ENCODE peak calls at places on chromosomes 6 and 20, in five cellular contexts. P is fibroblast of the aortic adventitia; T is T-helper 1 cell; M is activated naive CD8-positive, alpha-beta T cell treated with anti-CD3 and anti-CD28 coated beads, Interleukin-2, amount 50 U/mL, for 24 hours; Z is stimulated activated naive CD8-positive, alpha-beta T cell treated with anti-CD3 and anti-CD28 coated beads, Interleukin-15, amount 100 ng/mL, for 72 hours. X is an unnamed sample.

GRCh38 chr6:36028088-36028886 is 679 bp downstream of the MAPK14 start:
- DNase-seq in P (peak; percentile 12), T (peak; percentile 10), M (peak; percentile 31), Z (no peak), X (peak; percentile 65)

GRCh38 chr6:3005874-3006273 is 6.2 kb downstream of the NQO2 start:
- DNase-seq in P (no peak), T (no peak), M (no peak), Z (no peak), X (no peak)

GRCh38 chr20:16054917-16055316 is 518.3 kb downstream of the KIF16B start:
- DNase-seq in P (no peak), T (no peak), M (no peak), Z (no peak), X (no peak)

GRCh38 chr6:41470341-41471063 is 75.7 kb upstream of the FOXP4 start:
- DNase-seq in P (peak; percentile 35), T (no peak), M (peak; percentile 27), Z (no peak), X (no peak)

GRCh38 chr6:114007451-114007953 is 36.6 kb upstream of the HDAC2 start:
- DNase-seq in P (no peak), T (no peak), M (no peak), Z (peak; percentile 4), X (no peak)

GRCh38 chr6:20830576-20830975 is 296.3 kb downstream of the CDKAL1 start:
- DNase-seq in P (no peak), T (no peak), M (no peak), Z (no peak), X (no peak)

GRCh38 chr6:87068804-87069203 is 26.1 kb downstream of the CGA start:
- DNase-seq in P (no peak), T (no peak), M (no peak), Z (no peak), X (no peak)

GRCh38 chr20:44034965-44035635 is 120.4 kb downstream of the TOX2 start:
- DNase-seq in P (no peak), T (no peak), M (no peak), Z (no peak), X (no peak)

GRCh38 chr20:63217706-63218105 is 1.8 kb upstream of the YTHDF1 start:
- DNase-seq in P (no peak), T (no peak), M (no peak), Z (no peak), X (no peak)

GRCh38 chr20:34956041-34956458 is 382 bp downstream of the MYH7B start:
- DNase-seq in P (no peak), T (no peak), M (no peak), Z (no peak), X (no peak)

GRCh38 chr6:40334496-40334895 is 252.7 kb downstream of the LRFN2 start:
- DNase-seq in P (no peak), T (no peak), M (no peak), Z (no peak), X (no peak)

GRCh38 chr6:4582506-4582905 is 193.7 kb upstream of the CDYL start:
- DNase-seq in P (peak; percentile 87), T (no peak), M (no peak), Z (no peak), X (no peak)

GRCh38 chr20:31708839-31709534 is 13.7 kb downstream of the BCL2L1 start:
- DNase-seq in P (no peak), T (no peak), M (no peak), Z (no peak), X (no peak)

GRCh38 chr20:47727909-47728361 is 57.3 kb downstream of the SULF2 start:
- DNase-seq in P (no peak), T (no peak), M (no peak), Z (no peak), X (no peak)

GRCh38 chr6:163414117-163414366 is 476 bp upstream of the QKI start:
- DNase-seq in P (no peak), T (no peak), M (no peak), Z (no peak), X (no peak)

GRCh38 chr20:51042657-51043247 is 19.8 kb upstream of the KCNG1 start:
- DNase-seq in P (no peak), T (no peak), M (no peak), Z (no peak), X (no peak)

GRCh38 chr6:164640946-164641345 is 668.5 kb downstream of the C6orf118 start:
- DNase-seq in P (no peak), T (no peak), M (no peak), Z (no peak), X (no peak)

GRCh38 chr20:35506872-35507638 is 22.4 kb downstream of the C20orf173 start:
- DNase-seq in P (no peak), T (no peak), M (no peak), Z (no peak), X (no peak)

GRCh38 chr6:25927177-25927576 is 3.3 kb downstream of the SLC17A2 start:
- DNase-seq in P (no peak), T (no peak), M (no peak), Z (no peak), X (no peak)

GRCh38 chr6:49326337-49326736 is 136.7 kb downstream of the MMUT start:
- DNase-seq in P (peak; percentile 86), T (no peak), M (no peak), Z (no peak), X (no peak)

GRCh38 chr6:83252717-83253116 is 59.6 kb downstream of the RWDD2A start:
- DNase-seq in P (peak; percentile 72), T (no peak), M (no peak), Z (no peak), X (no peak)

GRCh38 chr6:113645576-113645970 is 211.6 kb upstream of the MARCKS start:
- DNase-seq in P (peak; percentile 92), T (no peak), M (no peak), Z (no peak), X (peak; percentile 66)

GRCh38 chr20:63822276-63822696 is 8.8 kb downstream of the ZBTB46 start:
- DNase-seq in P (no peak), T (no peak), M (no peak), Z (no peak), X (no peak)

GRCh38 chr20:55054443-55054842 is 579.0 kb downstream of the DOK5 start:
- DNase-seq in P (no peak), T (no peak), M (no peak), Z (no peak), X (no peak)

GRCh38 chr6:131909408-131910218 is 41.6 kb downstream of the CCN2 start:
- DNase-seq in P (peak; percentile 79), T (peak; percentile 17), M (peak; percentile 79), Z (peak; percentile 65), X (peak; percentile 92)

GRCh38 chr6:19380287-19380686 is 456.9 kb upstream of the ID4 start:
- DNase-seq in P (peak; percentile 48), T (no peak), M (no peak), Z (no peak), X (no peak)

GRCh38 chr6:130161627-130162404 is 60.9 kb downstream of the SAMD3 start:
- DNase-seq in P (peak; percentile 50), T (no peak), M (no peak), Z (no peak), X (no peak)